ENCODE peak calls at places on chromosomes 2 and 18, in four cellular contexts. S, Z, H and A are unnamed samples.

GRCh38 chr18:78986018-78986481 is 6.4 kb downstream of the SALL3 start:
- DNase-seq in S (no peak), Z (peak; percentile 51), H (peak; percentile 57), A (no peak)

GRCh38 chr2:227783404-227784138 is 30.1 kb upstream of the CCL20 start:
- DNase-seq in S (no peak), Z (no peak), H (no peak), A (no peak)

GRCh38 chr18:57209697-57210096 is 62.8 kb downstream of the BOD1L2 start:
- DNase-seq in S (no peak), Z (no peak), H (no peak), A (no peak)

GRCh38 chr2:168090366-168091019 is 156.9 kb downstream of the STK39 start:
- DNase-seq in S (no peak), Z (no peak), H (no peak), A (no peak)

GRCh38 chr2:178804791-178805190 is 2.4 kb downstream of the TTN start:
- DNase-seq in S (no peak), Z (peak; percentile 32), H (no peak), A (peak; percentile 5)

GRCh38 chr2:54047076-54047475 is 68.3 kb upstream of the ACYP2 start:
- DNase-seq in S (no peak), Z (peak; percentile 87), H (no peak), A (no peak)

GRCh38 chr2:217014298-217015116 is 154.6 kb upstream of the TNP1 start:
- DNase-seq in S (no peak), Z (no peak), H (no peak), A (no peak)

GRCh38 chr18:31741096-31741735 is 19.5 kb downstream of the SLC25A52 start:
- DNase-seq in S (peak; percentile 2), Z (peak; percentile 61), H (peak; percentile 44), A (peak; percentile 33)

GRCh38 chr2:10847008-10847407 is 34.4 kb upstream of the PDIA6 start:
- DNase-seq in S (no peak), Z (no peak), H (no peak), A (no peak)

GRCh38 chr2:236786786-236787185 is 217.2 kb downstream of the ACKR3 start:
- DNase-seq in S (no peak), Z (no peak), H (no peak), A (no peak)

GRCh38 chr2:102736174-102736606 is 25.6 kb upstream of the TMEM182 start:
- DNase-seq in S (no peak), Z (peak; percentile 30), H (no peak), A (peak; percentile 13)

GRCh38 chr2:6627316-6627715 is 238.4 kb downstream of the CMPK2 start:
- DNase-seq in S (no peak), Z (no peak), H (no peak), A (no peak)

GRCh38 chr18:23227729-23228075 is 92.4 kb downstream of the CABLES1 start:
- DNase-seq in S (no peak), Z (no peak), H (no peak), A (no peak)

GRCh38 chr2:132270255-132270654 is 108.5 kb upstream of the ANKRD30BL start:
- DNase-seq in S (no peak), Z (no peak), H (no peak), A (no peak)

GRCh38 chr18:24491882-24492281 is 31.4 kb downstream of the HRH4 start:
- DNase-seq in S (no peak), Z (no peak), H (no peak), A (no peak)

GRCh38 chr2:78977661-78978145 is 47.8 kb upstream of the REG3G start:
- DNase-seq in S (no peak), Z (no peak), H (no peak), A (no peak)

GRCh38 chr2:28300921-28301341 is 91.7 kb upstream of the FOSL2 start:
- DNase-seq in S (peak; percentile 95), Z (peak; percentile 77), H (no peak), A (peak; percentile 94)

GRCh38 chr2:218259099-218259921 is 1.5 kb upstream of the GPBAR1 start:
- DNase-seq in S (no peak), Z (peak; percentile 91), H (no peak), A (peak; percentile 67)

GRCh38 chr2:56515399-56515798 is 331.6 kb downstream of the CCDC85A start:
- DNase-seq in S (no peak), Z (no peak), H (no peak), A (no peak)

GRCh38 chr2:235542728-235543125 is 48.9 kb downstream of the AGAP1 start:
- DNase-seq in S (no peak), Z (no peak), H (peak; percentile 58), A (no peak)

GRCh38 chr2:235144291-235144690 is 192.5 kb downstream of the SH3BP4 start:
- DNase-seq in S (no peak), Z (no peak), H (no peak), A (no peak)

GRCh38 chr2:127582863-127583861 is 47.7 kb downstream of the MYO7B start:
- DNase-seq in S (no peak), Z (no peak), H (no peak), A (no peak)

GRCh38 chr2:124035001-124035400 is 9.9 kb downstream of the CNTNAP5 start:
- DNase-seq in S (no peak), Z (no peak), H (no peak), A (no peak)

GRCh38 chr2:218128781-218129478 is 3.1 kb downstream of the CXCR2 start:
- DNase-seq in S (no peak), Z (no peak), H (no peak), A (no peak)

GRCh38 chr2:65240657-65241056 is 13.0 kb downstream of the ACTR2 start:
- DNase-seq in S (no peak), Z (peak; percentile 15), H (no peak), A (no peak)

GRCh38 chr2:112834379-112835014 is 2.1 kb downstream of the IL1B start:
- DNase-seq in S (no peak), Z (peak; percentile 68), H (no peak), A (no peak)

GRCh38 chr2:173400760-173401159 is 46.1 kb downstream of the CDCA7 start:
- DNase-seq in S (no peak), Z (no peak), H (no peak), A (no peak)

GRCh38 chr2:210553371-210553770 is 3.0 kb upstream of the CPS1 start:
- DNase-seq in S (no peak), Z (peak; percentile 17), H (no peak), A (peak; percentile 16)

GRCh38 chr18:22467760-22468553 is 50.2 kb upstream of the CTAGE1 start:
- DNase-seq in S (peak; percentile 96), Z (peak; percentile 96), H (no peak), A (peak; percentile 97)

GRCh38 chr2:165563468-165564225 is 94.1 kb downstream of the CSRNP3 start:
- DNase-seq in S (no peak), Z (no peak), H (no peak), A (no peak)

GRCh38 chr18:63817441-63818051 is 42.3 kb downstream of the SERPINB7 start:
- DNase-seq in S (no peak), Z (peak; percentile 61), H (peak; percentile 20), A (peak; percentile 96)

GRCh38 chr18:22385718-22386117 is 32.0 kb downstream of the CTAGE1 start:
- DNase-seq in S (no peak), Z (peak; percentile 89), H (no peak), A (peak; percentile 95)

GRCh38 chr18:8848541-8848940 is 143.2 kb downstream of the MTCL1 start:
- DNase-seq in S (no peak), Z (no peak), H (no peak), A (peak; percentile 15)

GRCh38 chr2:176461098-176461497 is 191.9 kb downstream of the MTX2 start:
- DNase-seq in S (no peak), Z (peak; percentile 44), H (no peak), A (peak; percentile 86)

GRCh38 chr2:236593956-236594355 is 24.3 kb downstream of the ACKR3 start:
- DNase-seq in S (no peak), Z (no peak), H (no peak), A (no peak)

GRCh38 chr2:233974530-233975071 is 57.4 kb downstream of the TRPM8 start:
- DNase-seq in S (peak; percentile 85), Z (peak; percentile 85), H (no peak), A (peak; percentile 92)

GRCh38 chr18:45517181-45517741 is 98.0 kb upstream of the SLC14A2 start:
- DNase-seq in S (no peak), Z (peak; percentile 33), H (no peak), A (peak; percentile 79)

GRCh38 chr2:28102455-28102874 is 211.9 kb downstream of the BABAM2 start:
- DNase-seq in S (peak; percentile 51), Z (peak; percentile 89), H (no peak), A (peak; percentile 81)

GRCh38 chr2:136510244-136510643 is 255.1 kb upstream of the THSD7B start:
- DNase-seq in S (no peak), Z (no peak), H (no peak), A (no peak)

GRCh38 chr2:43766006-43766405 is 7.8 kb upstream of the DYNC2LI1 start:
- DNase-seq in S (no peak), Z (no peak), H (no peak), A (no peak)
- H3K4me3 ChIP-seq in S (no peak overlapping the region), Z (no peak overlapping the region), H (no peak overlapping the region), A (no peak overlapping the region)

DNA sequence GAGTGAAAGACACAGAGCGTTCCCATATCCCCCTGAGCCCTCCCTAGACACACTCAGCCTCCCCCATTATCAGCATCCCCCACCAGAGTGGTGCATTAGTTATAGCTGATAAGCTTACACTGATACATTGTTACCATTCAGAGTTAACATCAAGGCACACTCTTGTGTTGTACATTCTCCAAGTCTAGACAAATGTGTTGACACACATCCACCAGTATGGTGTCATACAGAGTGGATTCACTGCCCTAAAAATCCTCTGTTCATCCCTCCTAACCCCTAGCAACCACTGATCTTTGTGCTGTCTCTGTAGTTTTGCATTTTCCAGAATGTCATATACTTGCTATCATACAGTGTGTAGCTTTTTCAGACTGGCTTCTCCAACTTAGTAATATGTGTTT is 78.0 kb upstream of the RPL31 start:
- DNase-seq in S (no peak), Z (peak; percentile 40), H (no peak), A (no peak)
- H3K4me3 ChIP-seq in S (no peak overlapping the region), Z (no peak overlapping the region), H (no peak overlapping the region), A (peak overlapping the region; percentile 39)

GRCh38 chr2:231902598-231902997 is 23.6 kb downstream of the NPPC start:
- DNase-seq in S (no peak), Z (no peak), H (no peak), A (no peak)
- H3K4me3 ChIP-seq in S (no peak overlapping the region), Z (no peak overlapping the region), H (no peak overlapping the region), A (no peak overlapping the region)

DNA sequence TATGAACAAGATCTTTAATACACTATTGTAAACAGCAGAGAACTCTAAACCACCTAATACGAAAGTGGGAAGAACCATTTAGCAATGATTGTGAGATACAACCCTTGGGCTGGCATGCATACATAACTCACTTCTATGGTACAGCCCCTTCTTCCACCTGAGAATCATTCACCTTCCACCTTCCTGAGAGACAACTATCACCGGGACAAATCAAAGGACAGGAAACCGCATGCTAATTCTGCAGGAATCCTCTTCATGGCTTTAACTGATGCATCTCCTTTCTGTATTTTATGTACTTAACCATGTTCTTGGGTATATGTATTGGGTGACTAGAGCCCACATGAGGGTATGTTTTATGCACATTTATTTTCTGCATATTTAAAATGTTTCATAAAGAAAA is 123.2 kb downstream of the TRABD2A start:
- DNase-seq in S (no peak), Z (no peak), H (no peak), A (no peak)
- H3K4me3 ChIP-seq in S (no peak overlapping the region), Z (no peak overlapping the region), H (no peak overlapping the region), A (no peak overlapping the region)

GRCh38 chr18:76479351-76480238 is 15.4 kb downstream of the ZNF516 start:
- DNase-seq in S (no peak), Z (no peak), H (no peak), A (no peak)

GRCh38 chr18:76474824-76475223 is 20.2 kb downstream of the ZNF516 start:
- DNase-seq in S (no peak), Z (no peak), H (no peak), A (no peak)

GRCh38 chr18:76480913-76481312 is 14.1 kb downstream of the ZNF516 start:
- DNase-seq in S (no peak), Z (no peak), H (no peak), A (no peak)

GRCh38 chr18:76475450-76476203 is 19.4 kb downstream of the ZNF516 start:
- DNase-seq in S (no peak), Z (no peak), H (no peak), A (no peak)

GRCh38 chr18:76476665-76477561 is 18.1 kb downstream of the ZNF516 start:
- DNase-seq in S (peak; percentile 84), Z (peak; percentile 94), H (no peak), A (peak; percentile 92)
- H3K4me3 ChIP-seq in S (peak overlapping the region; percentile 59), Z (no peak overlapping the region), H (no peak overlapping the region), A (peak overlapping the region; percentile 54)